ENCODE peak calls at places on chromosome 4, in six cellular contexts. L, Q, I, V, E and X are unnamed samples. For H3K36me3 and H3K27me3, the result is how much of the 10 kb centered on the place peaks cover.

GRCh38 chr4:86279247-86279960 is 80.4 kb downstream of the MAPK10 start:
- DNase-seq in L (peak), Q (no peak), I (no peak), V (no peak), E (no peak), X (no peak)

GRCh38 chr4:186019264-186019663 is 49.7 kb upstream of the TLR3 start:
- DNase-seq in L (no peak), Q (no peak), I (no peak), V (no peak), E (no peak), X (no peak)

GRCh38 chr4:8355306-8355705 is 85.2 kb downstream of the ACOX3 start:
- DNase-seq in L (no peak), Q (peak), I (no peak), V (no peak), E (no peak), X (no peak)

GRCh38 chr4:72809208-72809607 is 240.2 kb upstream of the ADAMTS3 start:
- DNase-seq in L (no peak), Q (no peak), I (no peak), V (no peak), E (no peak), X (no peak)

GRCh38 chr4:20109395-20109794 is 142.3 kb upstream of the SLIT2 start:
- DNase-seq in L (no peak), Q (no peak), I (no peak), V (no peak), E (no peak), X (no peak)

GRCh38 chr4:1360423-1361283 is 13.6 kb downstream of the UVSSA start:
- DNase-seq in L (no peak), Q (no peak), I (no peak), V (no peak), E (no peak), X (no peak)

GRCh38 chr4:8439914-8440490 is 521 bp downstream of the ACOX3 start:
- DNase-seq in L (peak), Q (no peak), I (no peak), V (peak), E (no peak), X (no peak)

GRCh38 chr4:166318810-166319525 is 445.9 kb downstream of the TLL1 start:
- DNase-seq in L (no peak), Q (no peak), I (no peak), V (no peak), E (no peak), X (no peak)

GRCh38 chr4:1364748-1365147 is 17.7 kb downstream of the UVSSA start:
- DNase-seq in L (no peak), Q (no peak), I (peak), V (no peak), E (no peak), X (no peak)

GRCh38 chr4:73832651-73833237 is 3.7 kb upstream of the CXCL6 start:
- DNase-seq in L (no peak), Q (no peak), I (no peak), V (no peak), E (peak), X (no peak)

GRCh38 chr4:102640669-102641068 is 120.1 kb downstream of the MANBA start:
- DNase-seq in L (no peak), Q (no peak), I (no peak), V (no peak), E (no peak), X (no peak)

GRCh38 chr4:129323630-129324029 is 227.7 kb downstream of the C4orf33 start:
- DNase-seq in L (no peak), Q (no peak), I (no peak), V (no peak), E (no peak), X (no peak)

GRCh38 chr4:79514637-79515320 is 106.8 kb upstream of the GK2 start:
- DNase-seq in L (no peak), Q (no peak), I (no peak), V (no peak), E (no peak), X (no peak)

GRCh38 chr4:142656178-142656577 is 189.9 kb downstream of the INPP4B start:
- DNase-seq in L (peak), Q (peak), I (no peak), V (peak), E (no peak), X (no peak)

GRCh38 chr4:18022572-18023039 is 1.1 kb upstream of the LCORL start:
- DNase-seq in L (no peak), Q (no peak), I (no peak), V (no peak), E (no peak), X (no peak)

GRCh38 chr4:98749206-98749605 is 90.8 kb upstream of the TSPAN5 start:
- DNase-seq in L (no peak), Q (no peak), I (no peak), V (no peak), E (no peak), X (no peak)

GRCh38 chr4:2042207-2042946 is 16.8 kb upstream of the NAT8L start:
- DNase-seq in L (peak), Q (no peak), I (peak), V (no peak), E (peak), X (peak)

GRCh38 chr4:71261001-71261400 is 77.8 kb upstream of the SLC4A4 start:
- DNase-seq in L (no peak), Q (no peak), I (no peak), V (no peak), E (no peak), X (no peak)

GRCh38 chr4:16018061-16018676 is 55.2 kb upstream of the FGFBP2 start:
- DNase-seq in L (no peak), Q (no peak), I (no peak), V (no peak), E (no peak), X (no peak)

GRCh38 chr4:43325220-43325967 is 432.9 kb downstream of the GRXCR1 start:
- DNase-seq in L (no peak), Q (no peak), I (no peak), V (no peak), E (no peak), X (no peak)

GRCh38 chr4:22962186-22962786 is 269.5 kb downstream of the GBA3 start:
- DNase-seq in L (peak), Q (peak), I (no peak), V (peak), E (peak), X (peak)

GRCh38 chr4:140829825-140830224 is 73.6 kb upstream of the TBC1D9 start:
- DNase-seq in L (no peak), Q (no peak), I (no peak), V (no peak), E (no peak), X (no peak)

GRCh38 chr4:30719363-30720020 is 677 bp upstream of the PCDH7 start:
- DNase-seq in L (no peak), Q (peak), I (peak), V (peak), E (no peak), X (peak)

GRCh38 chr4:47615385-47615784 is 130.3 kb downstream of the ATP10D start:
- DNase-seq in L (no peak), Q (no peak), I (no peak), V (no peak), E (no peak), X (no peak)

GRCh38 chr4:738781-739280 is 33.2 kb downstream of the PCGF3 start:
- DNase-seq in L (no peak), Q (no peak), I (no peak), V (no peak), E (no peak), X (no peak)

GRCh38 chr4:76504613-76505465 is 69.8 kb downstream of the SHROOM3 start:
- DNase-seq in L (peak), Q (no peak), I (no peak), V (peak), E (peak), X (peak)

GRCh38 chr4:128468485-128468989 is 180.9 kb upstream of the PGRMC2 start:
- DNase-seq in L (peak), Q (no peak), I (peak), V (no peak), E (no peak), X (no peak)

GRCh38 chr4:25146076-25146475 is 14.2 kb downstream of the SEPSECS start:
- DNase-seq in L (no peak), Q (no peak), I (no peak), V (no peak), E (peak), X (no peak)

GRCh38 chr4:37653601-37654000 is 32.6 kb downstream of the RELL1 start:
- DNase-seq in L (no peak), Q (peak), I (no peak), V (peak), E (no peak), X (no peak)

DNA sequence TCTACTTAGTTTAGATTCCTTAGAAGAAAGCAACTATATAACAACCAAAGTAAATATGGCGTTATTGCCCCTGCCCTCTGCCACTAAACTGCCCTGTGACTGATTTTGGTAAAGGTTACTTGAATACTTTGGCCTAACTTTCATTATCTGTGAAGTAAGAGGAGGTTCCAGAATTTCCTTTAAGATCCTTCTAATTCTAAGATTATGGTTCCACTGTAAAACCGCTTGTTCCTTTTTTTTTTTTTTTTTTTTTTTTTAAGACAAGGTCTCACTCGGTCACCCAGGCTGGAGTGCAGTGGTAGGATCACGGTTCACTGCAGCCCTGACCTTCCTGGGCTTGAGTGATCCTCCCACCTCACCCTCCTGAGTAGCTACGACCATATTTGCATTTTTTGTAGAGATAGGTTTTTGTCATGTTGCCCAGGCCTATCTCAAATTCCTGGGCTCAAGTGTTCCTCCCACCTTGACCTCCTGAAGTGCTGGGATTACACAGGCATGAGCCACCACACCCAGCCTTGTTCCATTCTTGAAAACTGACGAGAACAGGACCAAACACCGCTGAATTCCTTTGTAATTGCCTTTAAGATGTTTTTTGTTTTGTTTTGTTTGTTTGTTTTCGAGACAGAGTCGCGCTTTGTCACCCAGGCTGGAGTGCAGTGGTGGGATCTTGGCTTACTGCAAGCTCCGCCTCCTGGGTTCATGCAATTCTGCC is 7.0 kb downstream of the PDS5A start:
- DNase-seq in L (no peak), Q (peak), I (no peak), V (peak), E (no peak), X (no peak)
- H3K36me3 ChIP-seq in L (under half), Q (under half), I (half or more), V (under half), E (half or more), X (under half)

DNA sequence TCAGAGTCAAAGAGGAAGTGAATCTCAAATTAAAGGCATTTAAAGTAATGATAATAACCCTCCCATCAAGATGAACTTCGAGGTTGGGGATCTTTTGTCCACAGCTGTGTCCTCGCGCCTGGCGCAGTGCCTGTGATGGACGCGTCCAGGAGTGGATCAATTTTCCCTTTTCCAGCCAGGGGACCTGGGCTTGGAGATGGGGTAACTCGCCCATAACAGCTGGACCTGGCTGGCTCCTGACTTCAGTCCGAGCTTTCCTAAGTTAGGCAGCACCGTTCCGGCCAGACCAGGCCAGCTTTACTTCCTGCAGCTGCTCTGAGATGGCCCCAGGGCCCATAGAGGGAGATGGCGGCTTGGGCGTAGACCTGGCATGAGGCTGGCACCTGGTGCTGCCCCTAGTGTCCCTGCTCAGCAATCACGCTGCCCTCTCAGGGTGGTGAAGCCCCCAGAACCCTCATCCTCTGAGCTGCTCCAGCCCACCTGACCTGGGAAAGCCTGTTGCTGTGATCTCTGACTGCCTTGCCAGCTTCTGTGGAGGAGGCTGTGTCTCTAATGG is 23.9 kb downstream of the ADRA2C start:
- DNase-seq in L (no peak), Q (no peak), I (peak), V (no peak), E (no peak), X (no peak)
- H3K4me3 ChIP-seq in L (no peak), Q (no peak), I (no peak), V (no peak), E (no peak), X (no peak)

DNA sequence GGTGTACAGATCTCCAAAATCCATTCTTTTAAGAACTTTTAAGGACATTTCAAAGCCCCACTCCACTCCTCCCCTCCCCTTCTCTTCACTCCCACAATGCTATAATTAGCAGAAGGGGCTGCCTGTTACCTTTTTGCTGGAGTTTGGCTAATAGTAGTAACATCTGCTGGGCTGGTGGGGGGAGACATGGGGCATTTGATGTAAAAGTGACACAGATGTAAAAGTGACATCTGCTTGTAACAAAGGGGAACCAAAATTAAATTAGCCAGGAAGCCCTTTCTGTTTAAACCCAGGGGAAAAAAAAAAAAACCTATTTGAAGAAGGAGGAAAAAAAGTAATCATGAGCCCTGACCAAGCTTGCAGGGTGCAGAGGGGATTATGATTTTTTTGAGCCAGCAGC is 5.4 kb upstream of the PHOX2B start:
- DNase-seq in L (no peak), Q (no peak), I (peak), V (no peak), E (no peak), X (no peak)
- H3K27me3 ChIP-seq in L (under half), Q (half or more), I (under half), V (half or more), E (under half), X (half or more)

GRCh38 chr4:156913234-156913633 is 58.4 kb downstream of the PDGFC start:
- DNase-seq in L (no peak), Q (no peak), I (no peak), V (no peak), E (no peak), X (no peak)
- H3K36me3 ChIP-seq in L (under half), Q (under half), I (under half), V (under half), E (under half), X (under half)